ENCODE peak calls at places on chromosomes 13 and 19, in six cellular contexts. O is tibial artery, Y is Ammon's horn, I is astrocyte of the spinal cord, H is AG04450, V is testis. M is an unnamed sample.

GRCh38 chr19:4583961-4584669 is 24.6 kb upstream of the SEMA6B start:
- DNase-seq in I (peak), H (no peak), O (no peak), V (peak), Y (no peak), M (no peak)

GRCh38 chr13:44514278-44514677 is 61.9 kb downstream of the TSC22D1 start:
- DNase-seq in V (no peak), Y (no peak), I (no peak), H (no peak), O (no peak), M (no peak)

GRCh38 chr13:89806594-89806993 is 1540.9 kb upstream of the MIR17HG start:
- DNase-seq in I (no peak), V (no peak), H (no peak), Y (no peak), O (no peak), M (no peak)

GRCh38 chr19:46951236-46951986 is 68.2 kb upstream of the NPAS1 start:
- DNase-seq in I (no peak), H (no peak), Y (peak), O (no peak), V (no peak), M (peak)

GRCh38 chr13:53782400-53783030 is 753.9 kb downstream of the OLFM4 start:
- DNase-seq in H (no peak), O (no peak), Y (peak), I (peak), V (peak), M (no peak)

GRCh38 chr19:39481676-39482075 is 1.0 kb downstream of the TIMM50 start:
- DNase-seq in O (no peak), I (no peak), V (no peak), H (no peak), Y (no peak), M (no peak)

GRCh38 chr13:59343993-59344780 is 819.5 kb downstream of the DIAPH3 start:
- DNase-seq in Y (no peak), O (no peak), H (no peak), V (no peak), I (no peak), M (no peak)

GRCh38 chr13:41296879-41297646 is 14.0 kb upstream of the NAA16 start:
- DNase-seq in O (no peak), V (no peak), Y (no peak), H (no peak), I (no peak), M (no peak)

GRCh38 chr13:109684836-109685602 is 101.4 kb downstream of the IRS2 start:
- DNase-seq in V (peak), H (no peak), I (no peak), O (no peak), Y (peak), M (no peak)

GRCh38 chr13:32587774-32588165 is 1.5 kb downstream of the PDS5B start:
- DNase-seq in V (no peak), H (no peak), Y (no peak), I (peak), O (no peak), M (no peak)

GRCh38 chr13:25466880-25467279 is 95.1 kb downstream of the ATP8A2 start:
- DNase-seq in O (no peak), Y (no peak), V (no peak), I (no peak), H (no peak), M (no peak)

GRCh38 chr19:28019901-28020300 is 1193.0 kb downstream of the UQCRFS1 start:
- DNase-seq in V (no peak), H (no peak), Y (no peak), I (no peak), O (no peak), M (no peak)

GRCh38 chr13:46630419-46631183 is 77.6 kb downstream of the LRCH1 start:
- DNase-seq in I (no peak), H (no peak), Y (no peak), V (no peak), O (no peak), M (no peak)

GRCh38 chr13:23443110-23443509 is 9.6 kb upstream of the SACS start:
- DNase-seq in O (no peak), V (no peak), H (no peak), Y (no peak), I (no peak), M (no peak)

GRCh38 chr13:99374994-99375805 is 68.0 kb upstream of the GPR183 start:
- DNase-seq in Y (no peak), O (no peak), V (no peak), I (no peak), H (no peak), M (no peak)

M was measured in HS-5.